ENCODE peak calls at places on chromosomes 4 and X, in nine cellular contexts. One of them, this sample, is unnamed.

GRCh38 chrX:154784149-154784985 is 20.9 kb downstream of the MPP1 start:
- DNase-seq in ovary: no peak
- DNase-seq in pancreas: no peak
- DNase-seq in tibial artery: no peak
- DNase-seq in fibroblast of lung: no peak
- DNase-seq in cardiac muscle cell: no peak
- DNase-seq in adipocyte: no peak
- DNase-seq in lung: no peak
- DNase-seq in IMR-90: no peak
- DNase-seq in this sample: no peak

GRCh38 chrX:118528089-118528753 is 32.6 kb downstream of the DOCK11 start:
- DNase-seq in pancreas: no peak
- DNase-seq in ovary: no peak
- DNase-seq in lung: no peak
- DNase-seq in cardiac muscle cell: no peak
- DNase-seq in adipocyte: no peak
- DNase-seq in IMR-90: no peak
- DNase-seq in fibroblast of lung: no peak
- DNase-seq in tibial artery: no peak
- DNase-seq in this sample: no peak

GRCh38 chrX:25083661-25084060 is 67.9 kb upstream of the ARX start:
- DNase-seq in ovary: no peak
- DNase-seq in adipocyte: no peak
- DNase-seq in cardiac muscle cell: no peak
- DNase-seq in pancreas: no peak
- DNase-seq in fibroblast of lung: no peak
- DNase-seq in lung: no peak
- DNase-seq in tibial artery: no peak
- DNase-seq in IMR-90: no peak
- DNase-seq in this sample: no peak

GRCh38 chr4:36323801-36324419 is 42.5 kb downstream of the DTHD1 start:
- DNase-seq in tibial artery: no peak
- DNase-seq in pancreas: no peak
- DNase-seq in lung: no peak
- DNase-seq in adipocyte: no peak
- DNase-seq in ovary: no peak
- DNase-seq in fibroblast of lung: no peak
- DNase-seq in IMR-90: no peak
- DNase-seq in cardiac muscle cell: no peak
- DNase-seq in this sample: no peak

GRCh38 chr4:184420881-184421416 is 53.4 kb downstream of the IRF2 start:
- DNase-seq in pancreas: no peak
- DNase-seq in ovary: no peak
- DNase-seq in adipocyte: no peak
- DNase-seq in IMR-90: no peak
- DNase-seq in tibial artery: no peak
- DNase-seq in cardiac muscle cell: no peak
- DNase-seq in lung: no peak
- DNase-seq in fibroblast of lung: no peak
- DNase-seq in this sample: no peak

GRCh38 chr4:67853336-67853735 is 30.5 kb downstream of the TMPRSS11D start:
- DNase-seq in ovary: no peak
- DNase-seq in cardiac muscle cell: peak; percentile 69
- DNase-seq in pancreas: no peak
- DNase-seq in adipocyte: no peak
- DNase-seq in tibial artery: no peak
- DNase-seq in IMR-90: no peak
- DNase-seq in lung: peak; percentile 42
- DNase-seq in fibroblast of lung: no peak
- DNase-seq in this sample: no peak

GRCh38 chr4:113907559-113907958 is 71.9 kb downstream of the ARSJ start:
- DNase-seq in ovary: no peak
- DNase-seq in fibroblast of lung: no peak
- DNase-seq in tibial artery: no peak
- DNase-seq in lung: no peak
- DNase-seq in pancreas: no peak
- DNase-seq in adipocyte: no peak
- DNase-seq in cardiac muscle cell: no peak
- DNase-seq in IMR-90: no peak
- DNase-seq in this sample: no peak

GRCh38 chrX:47458528-47458927 is 24.5 kb downstream of the ZNF41 start:
- DNase-seq in ovary: no peak
- DNase-seq in fibroblast of lung: no peak
- DNase-seq in IMR-90: no peak
- DNase-seq in tibial artery: no peak
- DNase-seq in adipocyte: no peak
- DNase-seq in pancreas: no peak
- DNase-seq in cardiac muscle cell: no peak
- DNase-seq in lung: no peak
- DNase-seq in this sample: no peak

GRCh38 chr4:89572224-89572858 is 264.6 kb downstream of the SNCA start:
- DNase-seq in lung: no peak
- DNase-seq in tibial artery: no peak
- DNase-seq in pancreas: no peak
- DNase-seq in ovary: no peak
- DNase-seq in cardiac muscle cell: peak; percentile 50
- DNase-seq in adipocyte: no peak
- DNase-seq in fibroblast of lung: peak; percentile 2
- DNase-seq in IMR-90: no peak
- DNase-seq in this sample: no peak

GRCh38 chr4:8192748-8193738 is 6.0 kb upstream of the SH3TC1 start:
- DNase-seq in IMR-90: peak; percentile 28
- DNase-seq in tibial artery: peak; percentile 61
- DNase-seq in pancreas: peak; percentile 63
- DNase-seq in ovary: no peak
- DNase-seq in adipocyte: peak; percentile 42
- DNase-seq in lung: peak; percentile 53
- DNase-seq in fibroblast of lung: peak; percentile 53
- DNase-seq in cardiac muscle cell: no peak
- DNase-seq in this sample: peak; percentile 74

GRCh38 chr4:147157860-147158701 is 212.4 kb upstream of the TTC29 start:
- DNase-seq in tibial artery: no peak
- DNase-seq in adipocyte: peak; percentile 77
- DNase-seq in ovary: peak; percentile 42
- DNase-seq in lung: no peak
- DNase-seq in cardiac muscle cell: peak; percentile 73
- DNase-seq in pancreas: no peak
- DNase-seq in fibroblast of lung: peak; percentile 39
- DNase-seq in IMR-90: peak; percentile 20
- DNase-seq in this sample: peak; percentile 80

GRCh38 chrX:2705461-2705860 is 14.4 kb downstream of the CD99 start:
- DNase-seq in fibroblast of lung: no peak
- DNase-seq in lung: no peak
- DNase-seq in adipocyte: no peak
- DNase-seq in cardiac muscle cell: no peak
- DNase-seq in IMR-90: no peak
- DNase-seq in tibial artery: no peak
- DNase-seq in ovary: no peak
- DNase-seq in pancreas: no peak
- DNase-seq in this sample: no peak

GRCh38 chrX:2707334-2707760 is 16.3 kb downstream of the CD99 start:
- DNase-seq in lung: peak; percentile 55
- DNase-seq in ovary: peak; percentile 11
- DNase-seq in fibroblast of lung: peak; percentile 81
- DNase-seq in adipocyte: peak; percentile 90
- DNase-seq in IMR-90: peak; percentile 95
- DNase-seq in tibial artery: peak; percentile 81
- DNase-seq in pancreas: peak; percentile 44
- DNase-seq in cardiac muscle cell: no peak
- DNase-seq in this sample: peak; percentile 40

GRCh38 chrX:2708016-2708415 is 16.9 kb downstream of the CD99 start:
- DNase-seq in ovary: no peak
- DNase-seq in IMR-90: no peak
- DNase-seq in pancreas: no peak
- DNase-seq in tibial artery: no peak
- DNase-seq in lung: no peak
- DNase-seq in adipocyte: no peak
- DNase-seq in fibroblast of lung: no peak
- DNase-seq in cardiac muscle cell: no peak
- DNase-seq in this sample: no peak

GRCh38 chrX:2703991-2704369 is 12.9 kb downstream of the CD99 start:
- DNase-seq in tibial artery: peak; percentile 62
- DNase-seq in lung: no peak
- DNase-seq in IMR-90: no peak
- DNase-seq in ovary: no peak
- DNase-seq in cardiac muscle cell: no peak
- DNase-seq in adipocyte: no peak
- DNase-seq in fibroblast of lung: peak; percentile 77
- DNase-seq in pancreas: no peak
- DNase-seq in this sample: no peak

GRCh38 chrX:2705036-2705435 is 13.9 kb downstream of the CD99 start:
- DNase-seq in tibial artery: peak; percentile 59
- DNase-seq in adipocyte: no peak
- DNase-seq in ovary: no peak
- DNase-seq in IMR-90: no peak
- DNase-seq in lung: no peak
- DNase-seq in cardiac muscle cell: no peak
- DNase-seq in fibroblast of lung: peak; percentile 54
- DNase-seq in pancreas: no peak
- DNase-seq in this sample: peak; percentile 31
- H3K4me1 ChIP-seq in tibial artery: peaks cover 93% of the 10 kb centered on the region
- H3K4me1 ChIP-seq in adipocyte: peaks cover 53% of the 10 kb centered on the region
- H3K4me1 ChIP-seq in ovary: peaks cover 35% of the 10 kb centered on the region
- H3K4me1 ChIP-seq in IMR-90: peaks cover 23% of the 10 kb centered on the region
- H3K4me1 ChIP-seq in lung: peaks cover 61% of the 10 kb centered on the region
- H3K4me1 ChIP-seq in cardiac muscle cell: peaks cover 56% of the 10 kb centered on the region
- H3K4me1 ChIP-seq in fibroblast of lung: peaks cover 37% of the 10 kb centered on the region
- H3K4me1 ChIP-seq in pancreas: peaks cover 3% of the 10 kb centered on the region
- H3K4me1 ChIP-seq in this sample: peaks cover 70% of the 10 kb centered on the region

GRCh38 chr4:15006416-15007024 is 4.2 kb downstream of the CPEB2 start:
- DNase-seq in pancreas: no peak
- DNase-seq in ovary: no peak
- DNase-seq in tibial artery: no peak
- DNase-seq in cardiac muscle cell: no peak
- DNase-seq in IMR-90: peak; percentile 18
- DNase-seq in adipocyte: peak; percentile 52
- DNase-seq in lung: no peak
- DNase-seq in fibroblast of lung: peak; percentile 19
- DNase-seq in this sample: no peak
- H3K4me3 ChIP-seq in pancreas: no peak overlapping the region
- H3K4me3 ChIP-seq in ovary: no peak overlapping the region
- H3K4me3 ChIP-seq in tibial artery: peak overlapping the region; percentile 95
- H3K4me3 ChIP-seq in cardiac muscle cell: peak overlapping the region; percentile 87
- H3K4me3 ChIP-seq in IMR-90: peak overlapping the region; percentile 69
- H3K4me3 ChIP-seq in adipocyte: peak overlapping the region; percentile 98
- H3K4me3 ChIP-seq in lung: no peak overlapping the region
- H3K4me3 ChIP-seq in fibroblast of lung: peak overlapping the region; percentile 95
- H3K4me3 ChIP-seq in this sample: no peak overlapping the region

DNA sequence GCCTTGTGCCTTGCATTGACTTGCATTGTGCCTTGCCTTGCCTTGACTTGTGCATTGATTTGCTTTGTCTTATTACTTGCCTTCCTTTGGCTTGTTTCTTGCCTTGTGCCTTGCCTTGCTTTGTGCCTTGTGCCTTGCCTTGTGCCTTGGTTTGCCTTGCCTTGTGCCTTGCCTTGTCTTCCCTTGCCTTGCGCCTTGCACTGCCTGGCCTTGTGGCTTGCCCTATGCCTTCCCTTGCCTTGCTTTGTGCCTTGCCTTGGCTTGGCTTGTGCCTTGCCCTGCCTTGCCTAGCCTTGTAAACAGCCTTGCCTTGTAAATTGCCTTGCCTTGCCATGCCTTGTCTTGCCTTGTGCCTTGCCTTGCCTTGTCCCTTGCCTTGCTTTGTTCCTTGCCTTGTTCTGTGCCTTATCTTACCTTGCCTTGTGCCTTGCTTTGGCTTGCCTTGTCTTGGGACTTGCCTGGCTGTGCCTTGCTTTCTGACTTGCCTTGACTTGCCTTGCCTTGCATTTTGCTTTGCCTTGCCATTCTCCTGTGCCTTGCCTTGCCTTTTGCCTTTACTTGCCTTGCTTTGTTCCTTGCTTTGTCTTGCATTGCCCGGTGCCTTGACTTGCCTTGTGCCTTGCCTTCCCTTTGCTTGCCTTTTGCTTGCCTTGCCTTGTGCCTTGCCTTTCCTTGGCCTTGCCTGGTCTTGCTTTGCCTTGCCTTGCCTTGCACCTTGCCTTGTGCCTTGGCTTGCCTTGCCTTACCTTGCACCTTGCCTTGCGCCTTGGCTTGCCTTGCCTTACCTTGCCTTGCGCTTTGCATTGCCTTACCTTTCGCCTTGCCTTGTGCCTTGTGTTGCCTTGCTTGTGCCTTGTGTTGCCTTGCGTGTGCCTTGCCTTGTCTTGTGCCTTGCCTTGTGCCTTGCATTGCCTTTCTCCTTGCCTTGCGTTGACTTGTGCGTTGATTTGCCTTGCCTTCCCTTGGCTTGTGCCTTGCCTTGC is 97.5 kb downstream of the TAB3 start:
- DNase-seq in lung: no peak
- DNase-seq in pancreas: no peak
- DNase-seq in ovary: no peak
- DNase-seq in tibial artery: no peak
- DNase-seq in adipocyte: no peak
- DNase-seq in fibroblast of lung: no peak
- DNase-seq in IMR-90: no peak
- DNase-seq in cardiac muscle cell: no peak
- DNase-seq in this sample: no peak
- H3K4me1 ChIP-seq in lung: peaks cover 1% of the 10 kb centered on the region
- H3K4me1 ChIP-seq in pancreas: no peaks in the 10 kb centered on the region
- H3K4me1 ChIP-seq in ovary: no peaks in the 10 kb centered on the region
- H3K4me1 ChIP-seq in tibial artery: no peaks in the 10 kb centered on the region
- H3K4me1 ChIP-seq in adipocyte: no peaks in the 10 kb centered on the region
- H3K4me1 ChIP-seq in fibroblast of lung: no peaks in the 10 kb centered on the region
- H3K4me1 ChIP-seq in IMR-90: no peaks in the 10 kb centered on the region
- H3K4me1 ChIP-seq in cardiac muscle cell: no peaks in the 10 kb centered on the region
- H3K4me1 ChIP-seq in this sample: no peaks in the 10 kb centered on the region

GRCh38 chrX:40832723-40833122 is 97.4 kb upstream of the MED14 start:
- DNase-seq in ovary: no peak
- DNase-seq in lung: no peak
- DNase-seq in IMR-90: no peak
- DNase-seq in fibroblast of lung: no peak
- DNase-seq in cardiac muscle cell: no peak
- DNase-seq in tibial artery: no peak
- DNase-seq in pancreas: no peak
- DNase-seq in adipocyte: no peak
- DNase-seq in this sample: no peak

GRCh38 chrX:40827331-40827730 is 92.0 kb upstream of the MED14 start:
- DNase-seq in pancreas: no peak
- DNase-seq in cardiac muscle cell: no peak
- DNase-seq in lung: no peak
- DNase-seq in ovary: no peak
- DNase-seq in fibroblast of lung: no peak
- DNase-seq in adipocyte: no peak
- DNase-seq in IMR-90: no peak
- DNase-seq in tibial artery: no peak
- DNase-seq in this sample: no peak

GRCh38 chrX:40834225-40834624 is 98.9 kb upstream of the MED14 start:
- DNase-seq in pancreas: no peak
- DNase-seq in tibial artery: no peak
- DNase-seq in fibroblast of lung: no peak
- DNase-seq in IMR-90: no peak
- DNase-seq in cardiac muscle cell: no peak
- DNase-seq in adipocyte: no peak
- DNase-seq in lung: no peak
- DNase-seq in ovary: no peak
- DNase-seq in this sample: no peak

DNA sequence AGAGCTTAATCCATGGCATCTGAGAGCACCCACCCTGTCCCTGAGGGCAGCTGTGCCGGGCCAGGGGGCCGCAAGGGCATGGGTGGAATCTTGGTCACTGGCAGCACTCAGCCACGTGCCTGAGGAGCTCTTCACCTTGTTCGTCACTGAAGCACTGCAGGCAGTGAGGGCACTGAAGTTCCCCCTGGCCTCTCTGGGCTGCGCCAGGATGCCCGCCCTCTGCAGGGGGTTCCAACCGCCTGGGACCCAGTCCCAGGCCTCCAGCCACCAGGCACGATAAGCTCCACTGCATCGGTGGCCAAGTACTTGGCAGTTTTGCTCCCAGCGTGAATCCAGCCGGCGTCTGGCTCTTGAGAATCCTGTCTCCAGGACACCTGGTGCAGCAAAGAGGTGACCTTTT is 96.4 kb upstream of the MED14 start:
- DNase-seq in ovary: no peak
- DNase-seq in adipocyte: no peak
- DNase-seq in tibial artery: no peak
- DNase-seq in pancreas: no peak
- DNase-seq in IMR-90: no peak
- DNase-seq in cardiac muscle cell: no peak
- DNase-seq in fibroblast of lung: no peak
- DNase-seq in lung: no peak
- DNase-seq in this sample: no peak
- H3K4me3 ChIP-seq in ovary: no peak overlapping the region
- H3K4me3 ChIP-seq in adipocyte: no peak overlapping the region
- H3K4me3 ChIP-seq in tibial artery: no peak overlapping the region
- H3K4me3 ChIP-seq in pancreas: no peak overlapping the region
- H3K4me3 ChIP-seq in IMR-90: no peak overlapping the region
- H3K4me3 ChIP-seq in cardiac muscle cell: no peak overlapping the region
- H3K4me3 ChIP-seq in fibroblast of lung: no peak overlapping the region
- H3K4me3 ChIP-seq in lung: no peak overlapping the region
- H3K4me3 ChIP-seq in this sample: no peak overlapping the region